ENCODE peak calls at places on chromosomes 6 and 20, in seven cellular contexts. F is H1, I is SK-N-SH, V is K562, Q is HepG2, L is IMR-90, Y is GM12878. K is an unnamed sample.

GRCh38 chr6:69343856-69344255 is 453.0 kb downstream of the LMBRD1 start:
- DNase-seq in F (no peak), I (no peak), V (no peak), Q (no peak), L (no peak), Y (no peak), K (no peak)

GRCh38 chr6:90021701-90022100 is 127.4 kb downstream of the GJA10 start:
- DNase-seq in F (no peak), I (no peak), V (no peak), Q (no peak), L (no peak), Y (no peak), K (no peak)

GRCh38 chr6:151716446-151717047 is 90.9 kb upstream of the ESR1 start:
- DNase-seq in F (peak), I (no peak), V (no peak), Q (peak), L (no peak), Y (no peak), K (no peak)

GRCh38 chr20:5918856-5919633 is 31.3 kb downstream of the TRMT6 start:
- DNase-seq in F (no peak), I (no peak), V (no peak), Q (peak), L (peak), Y (no peak), K (peak)

GRCh38 chr6:119166024-119166782 is 87.7 kb upstream of the FAM184A start:
- DNase-seq in F (no peak), I (no peak), V (no peak), Q (no peak), L (no peak), Y (no peak), K (no peak)

GRCh38 chr20:2871111-2871465 is 2.2 kb upstream of the PTPRA start:
- DNase-seq in F (no peak), I (no peak), V (peak), Q (no peak), L (peak), Y (no peak), K (no peak)

GRCh38 chr6:28349892-28350737 is at the start of gene ZKSCAN3:
- DNase-seq in F (peak), I (peak), V (peak), Q (peak), L (peak), Y (peak), K (peak)

GRCh38 chr20:51487525-51488279 is 54.8 kb downstream of the NFATC2 start:
- DNase-seq in F (no peak), I (no peak), V (peak), Q (peak), L (peak), Y (no peak), K (peak)

GRCh38 chr20:45157977-45158376 is 16.7 kb upstream of the PI3 start:
- DNase-seq in F (no peak), I (no peak), V (no peak), Q (no peak), L (peak), Y (no peak), K (peak)

GRCh38 chr20:3904857-3905256 is 15.7 kb downstream of the PANK2 start:
- DNase-seq in F (no peak), I (no peak), V (no peak), Q (no peak), L (no peak), Y (no peak), K (no peak)

GRCh38 chr6:119025793-119026192 is 52.7 kb downstream of the FAM184A start:
- DNase-seq in F (no peak), I (no peak), V (no peak), Q (no peak), L (no peak), Y (no peak), K (no peak)

GRCh38 chr20:62640870-62641748 is 1.2 kb upstream of the SLCO4A1 start:
- DNase-seq in F (no peak), I (no peak), V (no peak), Q (no peak), L (no peak), Y (no peak), K (no peak)

GRCh38 chr20:58778774-58779173 is 71.9 kb downstream of the GNAS-AS1 start:
- DNase-seq in F (no peak), I (no peak), V (no peak), Q (no peak), L (no peak), Y (no peak), K (no peak)

GRCh38 chr6:165702669-165703068 is 39.6 kb upstream of the PDE10A start:
- DNase-seq in F (no peak), I (no peak), V (no peak), Q (no peak), L (no peak), Y (no peak), K (no peak)

GRCh38 chr20:53926428-53927028 is 143.9 kb downstream of the BCAS1 start:
- DNase-seq in F (no peak), I (no peak), V (peak), Q (peak), L (peak), Y (peak), K (peak)

GRCh38 chr6:42571611-42572342 is 7.9 kb downstream of the UBR2 start:
- DNase-seq in F (no peak), I (no peak), V (no peak), Q (no peak), L (no peak), Y (no peak), K (no peak)

GRCh38 chr6:4907602-4908001 is 96.2 kb downstream of the RPP40 start:
- DNase-seq in F (no peak), I (no peak), V (no peak), Q (no peak), L (peak), Y (no peak), K (no peak)

GRCh38 chr6:170075659-170076223 is 215.1 kb downstream of the DLL1 start:
- DNase-seq in F (peak), I (peak), V (no peak), Q (no peak), L (no peak), Y (no peak), K (no peak)

GRCh38 chr6:169997930-169998218 is 246.5 kb downstream of the ERMARD start:
- DNase-seq in F (no peak), I (no peak), V (no peak), Q (no peak), L (no peak), Y (no peak), K (no peak)

GRCh38 chr6:41345901-41346300 is 10.5 kb downstream of the NCR2 start:
- DNase-seq in F (peak), I (no peak), V (no peak), Q (no peak), L (no peak), Y (no peak), K (no peak)

GRCh38 chr6:166777096-166777630 is 150.1 kb upstream of the RPS6KA2 start:
- DNase-seq in F (peak), I (no peak), V (no peak), Q (no peak), L (no peak), Y (no peak), K (no peak)

GRCh38 chr6:56040875-56041274 is 165.5 kb upstream of the BMP5 start:
- DNase-seq in F (no peak), I (no peak), V (no peak), Q (no peak), L (peak), Y (no peak), K (no peak)

GRCh38 chr6:156585859-156586258 is 191.3 kb upstream of the ARID1B start:
- DNase-seq in F (no peak), I (no peak), V (peak), Q (no peak), L (no peak), Y (no peak), K (no peak)

GRCh38 chr6:103908898-103909297 is 950.8 kb downstream of the HACE1 start:
- DNase-seq in F (no peak), I (no peak), V (no peak), Q (no peak), L (no peak), Y (no peak), K (no peak)

DNA sequence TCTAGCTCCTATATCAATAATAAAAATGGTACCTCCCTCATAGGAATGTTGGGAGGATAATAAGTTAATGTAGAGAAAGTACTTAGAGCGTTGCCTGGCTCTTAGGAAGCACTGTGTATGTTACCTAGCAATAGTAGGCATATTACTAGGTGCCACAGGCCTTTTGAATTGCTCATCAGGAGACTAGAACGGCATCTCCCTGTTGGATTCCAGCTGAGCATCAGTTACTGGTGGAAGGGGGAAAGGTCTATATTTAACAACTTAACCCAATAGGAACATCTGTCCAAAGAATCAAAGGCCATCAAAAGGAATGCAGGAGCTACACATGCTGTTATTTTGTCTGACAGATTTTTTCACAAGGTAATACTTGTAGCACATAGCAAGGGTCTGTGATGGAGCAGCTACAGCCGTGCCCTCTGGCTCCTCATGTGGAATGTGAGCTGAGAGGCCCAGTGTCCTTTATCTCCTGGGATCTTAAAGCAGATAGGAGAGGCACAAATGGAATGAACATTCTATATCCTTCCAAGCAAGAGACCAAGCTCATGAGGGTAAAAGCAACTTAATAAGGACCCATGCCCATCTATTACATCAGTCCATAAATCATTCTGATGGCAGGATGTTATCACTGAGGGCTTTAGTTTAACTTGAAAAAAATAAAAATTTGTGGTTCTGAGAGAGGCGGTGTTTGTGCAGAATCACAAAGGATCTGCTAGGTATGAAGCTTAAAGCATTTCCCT is 184.9 kb upstream of the LAMP5 start:
- DNase-seq in F (no peak), I (no peak), V (no peak), Q (no peak), L (no peak), Y (no peak), K (no peak)
- H3K27ac ChIP-seq in F (no peak), I (peak), V (no peak), Q (no peak), L (no peak), Y (no peak), K (no peak)

GRCh38 chr20:22285555-22285954 is 298.8 kb downstream of the FOXA2 start:
- DNase-seq in F (no peak), I (no peak), V (no peak), Q (no peak), L (no peak), Y (no peak), K (no peak)

GRCh38 chr20:22289442-22289841 is 294.9 kb downstream of the FOXA2 start:
- DNase-seq in F (no peak), I (no peak), V (no peak), Q (no peak), L (no peak), Y (no peak), K (no peak)

GRCh38 chr20:22293886-22294285 is 290.5 kb downstream of the FOXA2 start:
- DNase-seq in F (no peak), I (no peak), V (no peak), Q (no peak), L (no peak), Y (no peak), K (no peak)

GRCh38 chr20:22288156-22288555 is 296.2 kb downstream of the FOXA2 start:
- DNase-seq in F (no peak), I (no peak), V (no peak), Q (no peak), L (no peak), Y (no peak), K (no peak)

GRCh38 chr20:22288957-22289356 is 295.4 kb downstream of the FOXA2 start:
- DNase-seq in F (no peak), I (no peak), V (no peak), Q (no peak), L (no peak), Y (no peak), K (no peak)
- TF ChIP-seq RAD21 in F (no peak), I (no peak), V (no peak), Q (no peak), L (no peak), Y (no peak), K (no peak)

DNA sequence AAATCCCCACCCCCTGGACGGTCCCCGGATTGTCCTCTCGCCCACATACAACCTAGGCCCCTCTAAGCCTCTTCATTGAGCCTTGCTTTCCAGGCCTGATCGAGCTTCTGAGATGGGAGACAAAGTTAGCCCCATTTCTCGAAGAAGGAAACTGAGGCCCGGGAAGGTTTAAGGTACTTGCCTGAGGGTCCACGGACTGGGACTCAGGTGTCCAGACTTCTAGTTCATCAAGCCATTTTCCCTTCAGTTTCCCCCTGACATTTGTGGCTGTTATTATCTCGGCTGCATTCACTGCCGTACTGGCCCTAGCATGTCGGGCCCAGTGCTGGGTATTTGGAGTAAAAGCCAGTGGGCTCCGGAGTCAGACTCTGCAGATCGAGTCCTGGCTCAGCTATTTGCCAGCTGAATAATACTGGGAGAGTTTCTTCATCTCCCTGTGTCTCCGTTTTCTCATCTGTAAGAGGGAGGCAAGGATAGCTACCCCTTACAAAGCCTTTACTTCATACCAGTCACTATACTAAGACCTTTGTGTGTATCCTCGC is 633 bp downstream of the RPRD1B start:
- DNase-seq in F (no peak), I (no peak), V (peak), Q (no peak), L (no peak), Y (no peak), K (no peak)
- TF ChIP-seq USF2 in F (no peak), I (no peak), V (no peak), Q (no peak), L (no peak), Y (no peak), K (no peak)

DNA sequence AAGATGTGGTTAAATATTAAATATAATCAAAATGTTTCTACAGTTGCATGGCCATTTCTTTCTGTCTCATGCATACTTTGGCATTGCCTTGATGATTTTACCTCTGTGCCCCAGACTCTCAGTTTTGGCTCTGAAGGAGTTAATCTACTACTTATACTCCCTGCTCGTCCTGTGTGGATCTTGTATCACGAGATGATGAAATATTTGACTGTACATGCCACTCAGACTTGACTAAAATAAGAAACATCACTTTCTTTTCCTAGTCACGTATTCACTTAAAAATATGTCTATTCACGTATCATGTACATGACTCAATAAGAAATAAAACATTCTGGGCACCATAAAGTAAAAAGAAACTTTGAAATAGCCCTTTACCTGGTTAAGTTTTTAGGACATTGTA is 397.7 kb downstream of the RFPL4B start:
- DNase-seq in F (no peak), I (no peak), V (no peak), Q (no peak), L (peak), Y (no peak), K (no peak)
- H3K27ac ChIP-seq in F (no peak), I (no peak), V (no peak), Q (no peak), L (no peak), Y (no peak), K (no peak)

DNA sequence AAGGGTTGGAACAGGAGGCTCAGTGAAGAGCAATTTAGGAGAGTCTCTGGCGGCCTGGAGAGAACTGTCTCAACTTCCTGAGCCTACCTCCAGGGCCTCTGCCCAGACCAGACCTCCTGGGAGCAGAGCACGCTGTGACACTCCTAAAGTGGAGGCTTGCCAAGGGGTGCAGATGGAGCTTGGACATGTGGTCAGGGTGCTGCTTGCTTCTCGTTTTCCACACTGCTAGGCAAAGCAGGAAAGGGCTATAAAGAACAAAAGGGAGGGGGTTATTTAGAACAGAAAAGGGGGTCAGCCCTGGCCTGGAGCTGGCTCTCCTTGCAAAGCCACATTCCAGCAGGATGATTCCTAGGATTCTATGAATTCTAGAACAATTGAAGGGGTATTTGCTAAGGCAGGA is 145.7 kb upstream of the GGTLC1 start:
- DNase-seq in F (no peak), I (no peak), V (no peak), Q (no peak), L (no peak), Y (no peak), K (no peak)
- TF ChIP-seq RAD21 in F (no peak), I (no peak), V (no peak), Q (no peak), L (no peak), Y (no peak), K (no peak)